ENCODE peak calls at places on chromosomes 1 and 21, in eight cellular contexts. O, I, S, D, J, Q, N and Y are unnamed samples.

GRCh38 chr1:155729031-155729898 is 40.4 kb downstream of the DAP3 start:
- DNase-seq in O (peak), I (peak), S (peak), D (no peak), J (peak), Q (peak), N (peak), Y (peak)

GRCh38 chr1:31792116-31792515 is 23.7 kb downstream of the SPOCD1 start:
- DNase-seq in O (no peak), I (no peak), S (no peak), D (peak), J (no peak), Q (no peak), N (no peak), Y (no peak)

GRCh38 chr1:88979749-88980116 is 12.7 kb downstream of the KYAT3 start:
- DNase-seq in O (no peak), I (no peak), S (no peak), D (no peak), J (no peak), Q (no peak), N (no peak), Y (no peak)

GRCh38 chr1:57278558-57278957 is 145.3 kb downstream of the DAB1 start:
- DNase-seq in O (no peak), I (no peak), S (no peak), D (no peak), J (no peak), Q (no peak), N (no peak), Y (no peak)

GRCh38 chr1:237887542-237887941 is 3.2 kb downstream of the ZP4 start:
- DNase-seq in O (no peak), I (no peak), S (no peak), D (no peak), J (no peak), Q (no peak), N (no peak), Y (no peak)

GRCh38 chr1:107930292-107930691 is 34.7 kb downstream of the VAV3 start:
- DNase-seq in O (no peak), I (no peak), S (no peak), D (no peak), J (no peak), Q (no peak), N (no peak), Y (no peak)

GRCh38 chr1:228315484-228315944 is 91.1 kb downstream of the TRIM11 start:
- DNase-seq in O (no peak), I (no peak), S (no peak), D (no peak), J (no peak), Q (no peak), N (peak), Y (no peak)

GRCh38 chr1:154478639-154479038 is 23.4 kb upstream of the TDRD10 start:
- DNase-seq in O (no peak), I (peak), S (peak), D (no peak), J (no peak), Q (peak), N (no peak), Y (peak)

GRCh38 chr1:4915159-4915558 is 260.8 kb downstream of the AJAP1 start:
- DNase-seq in O (no peak), I (no peak), S (no peak), D (no peak), J (no peak), Q (no peak), N (no peak), Y (no peak)

GRCh38 chr21:36859744-36860501 is 106.5 kb downstream of the HLCS start:
- DNase-seq in O (peak), I (peak), S (peak), D (peak), J (peak), Q (peak), N (peak), Y (peak)

GRCh38 chr1:93988634-93989350 is 79.6 kb upstream of the GCLM start:
- DNase-seq in O (no peak), I (peak), S (peak), D (no peak), J (no peak), Q (peak), N (no peak), Y (peak)

GRCh38 chr1:225870883-225871282 is 11.3 kb downstream of the TMEM63A start:
- DNase-seq in O (no peak), I (no peak), S (no peak), D (no peak), J (no peak), Q (no peak), N (no peak), Y (no peak)

GRCh38 chr1:914253-914890 is 9.4 kb upstream of the SAMD11 start:
- DNase-seq in O (no peak), I (no peak), S (no peak), D (no peak), J (no peak), Q (no peak), N (no peak), Y (no peak)

GRCh38 chr1:111587509-111588174 is 31.9 kb upstream of the RAP1A start:
- DNase-seq in O (no peak), I (no peak), S (peak), D (no peak), J (no peak), Q (no peak), N (no peak), Y (no peak)

GRCh38 chr1:234188454-234188792 is 184.8 kb upstream of the COA6 start:
- DNase-seq in O (no peak), I (no peak), S (no peak), D (no peak), J (no peak), Q (peak), N (peak), Y (peak)

GRCh38 chr1:75615664-75616435 is 4.9 kb upstream of the SLC44A5 start:
- DNase-seq in O (peak), I (peak), S (peak), D (no peak), J (peak), Q (no peak), N (peak), Y (peak)

GRCh38 chr1:89842547-89843278 is 21.9 kb downstream of the LRRC8D start:
- DNase-seq in O (no peak), I (peak), S (peak), D (no peak), J (no peak), Q (peak), N (no peak), Y (peak)

GRCh38 chr1:64814427-64814826 is 69.6 kb downstream of the RAVER2 start:
- DNase-seq in O (no peak), I (no peak), S (no peak), D (no peak), J (no peak), Q (no peak), N (no peak), Y (no peak)

GRCh38 chr1:168664069-168664834 is 64.8 kb downstream of the DPT start:
- DNase-seq in O (no peak), I (no peak), S (no peak), D (no peak), J (no peak), Q (peak), N (no peak), Y (no peak)

GRCh38 chr1:247558275-247558674 is 9.3 kb downstream of the GCSAML start:
- DNase-seq in O (no peak), I (no peak), S (no peak), D (no peak), J (no peak), Q (no peak), N (no peak), Y (no peak)

GRCh38 chr1:77382361-77382760 is 100.5 kb downstream of the AK5 start:
- DNase-seq in O (no peak), I (no peak), S (peak), D (no peak), J (no peak), Q (peak), N (no peak), Y (peak)

GRCh38 chr1:234437423-234438171 is 41.4 kb downstream of the TARBP1 start:
- DNase-seq in O (no peak), I (peak), S (peak), D (no peak), J (no peak), Q (no peak), N (peak), Y (no peak)

DNA sequence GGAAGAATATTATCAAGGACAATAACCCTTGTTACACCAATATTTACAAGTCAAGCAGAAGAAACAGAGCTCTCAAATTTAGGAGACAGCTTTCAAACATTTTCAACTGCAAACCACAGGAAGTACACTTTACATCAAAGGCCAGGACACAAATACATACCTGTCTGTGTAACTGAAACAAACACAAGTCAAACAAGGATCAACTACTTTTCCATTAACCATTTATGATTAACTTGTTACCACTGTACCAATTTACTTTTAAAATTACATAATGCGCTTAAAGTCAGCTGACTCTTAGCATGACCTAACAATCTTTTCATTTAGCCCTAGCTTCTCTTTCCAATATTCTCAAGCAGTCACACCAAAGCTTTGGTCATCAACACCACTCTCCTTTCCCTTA is 43.5 kb downstream of the TRIM33 start:
- DNase-seq in O (no peak), I (no peak), S (no peak), D (no peak), J (no peak), Q (no peak), N (no peak), Y (no peak)
- H3K4me3 ChIP-seq in O (no peak), I (no peak), S (no peak), D (no peak), J (no peak), Q (no peak), N (no peak), Y (no peak)

GRCh38 chr1:70333245-70333644 is 21.3 kb downstream of the ANKRD13C start:
- DNase-seq in O (no peak), I (no peak), S (no peak), D (no peak), J (no peak), Q (no peak), N (no peak), Y (no peak)
- TF ChIP-seq CTCF in O (no peak), I (no peak), S (no peak), D (no peak), J (no peak), Q (no peak), N (no peak), Y (no peak)

DNA sequence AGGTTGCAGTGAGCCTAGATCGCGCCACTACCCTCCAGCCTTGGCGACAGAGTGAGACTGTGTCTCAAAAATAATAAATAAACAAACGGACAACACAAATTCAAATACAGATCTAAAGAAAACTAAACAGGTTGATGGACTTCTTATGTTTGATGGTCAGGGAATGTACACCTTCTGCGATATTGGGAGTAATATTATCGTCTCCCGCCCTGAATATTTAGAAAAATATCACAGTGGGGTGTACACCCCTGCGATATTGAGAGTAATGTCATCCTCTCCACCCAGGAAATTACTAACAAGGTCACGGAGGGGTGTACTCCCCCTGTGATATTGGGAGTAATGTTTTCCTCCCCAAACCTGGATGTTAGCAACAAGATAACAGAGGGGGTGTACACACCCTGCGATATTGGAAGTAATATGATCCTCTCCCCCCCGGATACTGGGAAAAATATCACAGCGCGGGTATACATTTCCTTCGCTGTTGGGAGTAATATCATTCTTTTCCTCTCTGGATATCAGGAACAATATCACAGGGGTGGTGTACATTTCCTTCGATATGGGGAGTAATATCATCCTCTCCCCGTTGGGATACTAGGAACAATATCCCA is 1.4 kb upstream of the CFAP298 start:
- DNase-seq in O (no peak), I (no peak), S (no peak), D (no peak), J (no peak), Q (no peak), N (no peak), Y (no peak)
- H3K4me3 ChIP-seq in O (no peak), I (peak), S (peak), D (peak), J (peak), Q (peak), N (peak), Y (peak)

GRCh38 chr1:184633785-184634184 is 120.9 kb downstream of the EDEM3 start:
- DNase-seq in O (peak), I (no peak), S (no peak), D (no peak), J (no peak), Q (no peak), N (no peak), Y (no peak)
- TF ChIP-seq CTCF in O (no peak), I (no peak), S (no peak), D (no peak), J (no peak), Q (no peak), N (peak), Y (no peak)